ENCODE peak calls at places on chromosomes 7 and 10, in four cellular contexts. P, W, M and G are unnamed samples.
A peak's percentile ranks its signal among the peaks of the same experiment; 100 is the strongest.

GRCh38 chr10:69645751-69646687 is 16.0 kb downstream of the FAM241B start:
- DNase-seq in P (no peak), W (no peak), M (peak; percentile 64), G (no peak)

GRCh38 chr10:13056461-13057077 is 43.4 kb upstream of the OPTN start:
- DNase-seq in P (no peak), W (peak; percentile 16), M (peak; percentile 64), G (no peak)

GRCh38 chr10:2037966-2038493 is 300.7 kb upstream of the ADARB2 start:
- DNase-seq in P (no peak), W (no peak), M (no peak), G (no peak)

GRCh38 chr7:80748302-80749042 is 110.0 kb downstream of the CD36 start:
- DNase-seq in P (no peak), W (peak; percentile 71), M (no peak), G (no peak)

GRCh38 chr10:9992656-9993055 is 1025.0 kb upstream of the CELF2 start:
- DNase-seq in P (no peak), W (no peak), M (no peak), G (no peak)

GRCh38 chr7:2508327-2509231 is 11.0 kb upstream of the LFNG start:
- DNase-seq in P (peak; percentile 55), W (peak; percentile 64), M (no peak), G (peak; percentile 83)

GRCh38 chr7:24059775-24060174 is 224.2 kb upstream of the NPY start:
- DNase-seq in P (no peak), W (no peak), M (no peak), G (no peak)

GRCh38 chr10:47396311-47396717 is 12.2 kb upstream of the ZNF488 start:
- DNase-seq in P (no peak), W (peak; percentile 2), M (no peak), G (no peak)

GRCh38 chr7:111789880-111790279 is 227.6 kb upstream of the IMMP2L start:
- DNase-seq in P (no peak), W (peak; percentile 8), M (no peak), G (peak; percentile 36)

GRCh38 chr7:33794419-33794818 is 110.9 kb upstream of the BMPER start:
- DNase-seq in P (no peak), W (no peak), M (peak; percentile 41), G (no peak)

GRCh38 chr10:6056411-6057135 is 5.6 kb downstream of the IL2RA start:
- DNase-seq in P (no peak), W (no peak), M (no peak), G (no peak)

GRCh38 chr10:75405201-75406143 is 3.9 kb upstream of the ZNF503 start:
- DNase-seq in P (no peak), W (no peak), M (peak; percentile 56), G (no peak)

GRCh38 chr10:99676435-99676834 is 17.1 kb downstream of the ENTPD7 start:
- DNase-seq in P (no peak), W (peak; percentile 46), M (no peak), G (peak; percentile 96)

GRCh38 chr7:2521952-2522591 is 2.5 kb downstream of the LFNG start:
- DNase-seq in P (peak; percentile 52), W (peak; percentile 57), M (no peak), G (no peak)

GRCh38 chr10:28677889-28678686 is 767 bp downstream of the BAMBI start:
- DNase-seq in P (peak; percentile 9), W (peak; percentile 39), M (peak; percentile 40), G (peak; percentile 20)

GRCh38 chr7:34091330-34091917 is 186.1 kb downstream of the BMPER start:
- DNase-seq in P (peak; percentile 46), W (peak; percentile 89), M (peak; percentile 33), G (peak; percentile 67)

DNA sequence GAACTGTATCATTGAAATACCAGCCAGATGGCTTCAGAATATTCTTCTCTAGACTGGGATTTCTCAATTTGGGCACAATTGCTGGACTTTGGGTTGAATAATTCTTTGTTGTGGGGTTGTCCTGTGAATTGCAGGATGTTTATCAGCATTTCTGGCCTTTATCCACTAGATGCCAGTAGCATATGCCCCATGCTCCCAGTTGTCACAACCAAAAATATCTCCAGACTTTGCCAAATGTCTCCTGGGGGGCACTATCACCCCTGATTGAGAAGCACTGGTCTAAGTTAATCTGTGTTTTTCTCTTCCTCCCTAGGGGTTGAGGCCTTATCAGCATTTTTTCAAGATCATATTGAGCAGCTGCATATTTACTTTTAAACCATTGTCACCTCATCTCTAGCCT is 204.9 kb upstream of the SP8 start:
- DNase-seq in P (no peak), W (no peak), M (no peak), G (no peak)
- TF ChIP-seq CTCF in P (peak; percentile 6), W (no peak), M (no peak), G (no peak)

GRCh38 chr10:100828744-100829102 is 83.3 kb downstream of the PAX2 start:
- DNase-seq in P (peak; percentile 14), W (no peak), M (peak; percentile 82), G (no peak)
- H3K4me3 ChIP-seq in P (no peak overlapping the region), W (no peak overlapping the region), M (peak overlapping the region; percentile 38), G (peak overlapping the region; percentile 2)

DNA sequence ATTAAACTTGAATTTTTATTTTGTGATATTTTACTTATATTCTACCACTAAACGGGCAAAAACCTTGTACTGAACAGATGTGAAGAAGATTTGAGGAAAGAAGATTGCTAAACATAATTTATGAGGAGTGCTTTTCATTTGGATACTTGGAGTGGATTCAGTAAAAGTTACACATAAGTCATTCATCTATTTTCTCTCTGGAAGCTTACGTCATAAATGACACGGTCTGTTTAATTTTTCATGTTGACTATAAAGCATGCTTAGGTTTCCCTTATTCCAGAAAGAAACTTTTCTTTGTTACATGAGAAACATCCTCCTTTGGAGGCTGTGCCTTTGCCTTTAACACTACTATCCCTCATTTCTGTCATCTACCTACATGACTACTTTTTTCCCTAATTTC is 53.9 kb downstream of the TFEC start:
- DNase-seq in P (no peak), W (no peak), M (no peak), G (no peak)
- TF ChIP-seq CTCF in P (no peak), W (no peak), M (no peak), G (no peak)

GRCh38 chr7:134890246-134891240 is 95.8 kb upstream of the AGBL3 start:
- DNase-seq in P (no peak), W (peak; percentile 71), M (peak; percentile 79), G (peak; percentile 60)
- H3K4me3 ChIP-seq in P (no peak overlapping the region), W (peak overlapping the region; percentile 62), M (peak overlapping the region; percentile 58), G (peak overlapping the region; percentile 65)

GRCh38 chr10:36880898-36881297 is 244.5 kb upstream of the ANKRD30A start:
- DNase-seq in P (peak; percentile 22), W (peak; percentile 66), M (peak; percentile 23), G (peak; percentile 49)
- TF ChIP-seq CTCF in P (peak; percentile 46), W (peak; percentile 60), M (peak; percentile 61), G (peak; percentile 71)

GRCh38 chr10:61662794-61663259 is at the start of gene CABCOCO1:
- DNase-seq in P (no peak), W (peak; percentile 63), M (peak; percentile 87), G (peak; percentile 58)
- H3K4me3 ChIP-seq in P (no peak within 1 kb of the TSS), W (peak within 1 kb of the TSS; percentile 70), M (peak within 1 kb of the TSS; percentile 61), G (peak within 1 kb of the TSS; percentile 70)

GRCh38 chr10:132591166-132591971 is 53.8 kb downstream of the INPP5A start:
- DNase-seq in P (no peak), W (peak; percentile 68), M (no peak), G (peak; percentile 28)
- TF ChIP-seq CTCF in P (no peak), W (no peak), M (no peak), G (no peak)